ENCODE peak calls at places on chromosomes 4 and X, in ten cellular contexts. One of them, this sample, is unnamed.

GRCh38 chr4:186825069-186825468 is 101.4 kb upstream of the FAT1 start:
- DNase-seq in IMR-90: no peak
- DNase-seq in HFF-Myc: no peak
- DNase-seq in adipocyte: no peak
- DNase-seq in foreskin fibroblast: no peak
- DNase-seq in bronchial epithelial cell: no peak
- DNase-seq in HCT116: peak; percentile 82
- DNase-seq in AG09309: no peak
- DNase-seq in K562: no peak
- DNase-seq in Peyer's patch: no peak
- DNase-seq in this sample: no peak

GRCh38 chrX:12693754-12694153 is 97.5 kb upstream of the PRPS2 start:
- DNase-seq in HCT116: no peak
- DNase-seq in AG09309: no peak
- DNase-seq in bronchial epithelial cell: no peak
- DNase-seq in Peyer's patch: no peak
- DNase-seq in K562: no peak
- DNase-seq in IMR-90: no peak
- DNase-seq in foreskin fibroblast: no peak
- DNase-seq in HFF-Myc: no peak
- DNase-seq in adipocyte: no peak
- DNase-seq in this sample: no peak

GRCh38 chr4:123922847-123923246 is 526.3 kb downstream of the SPRY1 start:
- DNase-seq in Peyer's patch: no peak
- DNase-seq in HFF-Myc: no peak
- DNase-seq in AG09309: no peak
- DNase-seq in IMR-90: peak; percentile 2
- DNase-seq in bronchial epithelial cell: peak; percentile 45
- DNase-seq in foreskin fibroblast: no peak
- DNase-seq in HCT116: no peak
- DNase-seq in adipocyte: no peak
- DNase-seq in K562: no peak
- DNase-seq in this sample: no peak

GRCh38 chrX:10198254-10198653 is 41.5 kb downstream of the CLCN4 start:
- DNase-seq in HFF-Myc: no peak
- DNase-seq in bronchial epithelial cell: no peak
- DNase-seq in HCT116: no peak
- DNase-seq in K562: no peak
- DNase-seq in AG09309: peak; percentile 35
- DNase-seq in IMR-90: peak; percentile 79
- DNase-seq in adipocyte: no peak
- DNase-seq in Peyer's patch: no peak
- DNase-seq in foreskin fibroblast: peak; percentile 22
- DNase-seq in this sample: no peak

GRCh38 chr4:152106781-152107321 is 346.0 kb upstream of the GATB start:
- DNase-seq in Peyer's patch: no peak
- DNase-seq in IMR-90: no peak
- DNase-seq in K562: no peak
- DNase-seq in HFF-Myc: no peak
- DNase-seq in HCT116: no peak
- DNase-seq in bronchial epithelial cell: no peak
- DNase-seq in adipocyte: no peak
- DNase-seq in AG09309: no peak
- DNase-seq in foreskin fibroblast: no peak
- DNase-seq in this sample: no peak

GRCh38 chr4:14874990-14875389 is 127.3 kb upstream of the CPEB2 start:
- DNase-seq in Peyer's patch: no peak
- DNase-seq in IMR-90: no peak
- DNase-seq in K562: no peak
- DNase-seq in adipocyte: no peak
- DNase-seq in HFF-Myc: no peak
- DNase-seq in bronchial epithelial cell: no peak
- DNase-seq in foreskin fibroblast: no peak
- DNase-seq in AG09309: no peak
- DNase-seq in HCT116: no peak
- DNase-seq in this sample: no peak

GRCh38 chr4:172344266-172344772 is 531.1 kb downstream of the GALNTL6 start:
- DNase-seq in bronchial epithelial cell: no peak
- DNase-seq in HFF-Myc: no peak
- DNase-seq in foreskin fibroblast: no peak
- DNase-seq in adipocyte: peak; percentile 46
- DNase-seq in Peyer's patch: no peak
- DNase-seq in AG09309: no peak
- DNase-seq in IMR-90: no peak
- DNase-seq in HCT116: no peak
- DNase-seq in K562: no peak
- DNase-seq in this sample: no peak

GRCh38 chr4:5460106-5460801 is 248.1 kb downstream of the EVC2 start:
- DNase-seq in K562: peak; percentile 51
- DNase-seq in HCT116: peak; percentile 4
- DNase-seq in AG09309: no peak
- DNase-seq in bronchial epithelial cell: no peak
- DNase-seq in Peyer's patch: no peak
- DNase-seq in HFF-Myc: no peak
- DNase-seq in adipocyte: peak; percentile 63
- DNase-seq in IMR-90: peak; percentile 37
- DNase-seq in foreskin fibroblast: peak; percentile 4
- DNase-seq in this sample: no peak

DNA sequence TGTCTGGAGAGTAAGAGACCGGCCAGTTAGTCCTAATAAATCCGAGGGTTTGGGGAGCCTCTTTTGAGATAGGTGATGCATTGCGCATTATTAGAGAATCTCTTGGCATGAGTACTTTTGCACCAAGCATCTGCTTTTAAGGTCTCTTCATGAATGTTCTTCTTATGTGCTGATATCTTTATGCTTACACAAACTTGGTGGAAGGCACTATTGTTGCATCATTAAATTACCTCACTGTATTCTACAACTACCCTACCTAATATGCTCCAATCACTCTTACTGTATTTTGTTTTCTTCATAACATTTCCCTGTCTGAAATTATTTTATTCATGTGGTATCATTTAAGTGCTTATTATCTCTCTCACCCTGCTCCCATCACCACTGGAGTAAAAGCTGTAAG is 151.6 kb downstream of the PALLD start:
- DNase-seq in bronchial epithelial cell: no peak
- DNase-seq in Peyer's patch: no peak
- DNase-seq in HCT116: no peak
- DNase-seq in K562: no peak
- DNase-seq in AG09309: no peak
- DNase-seq in IMR-90: no peak
- DNase-seq in HFF-Myc: no peak
- DNase-seq in adipocyte: no peak
- DNase-seq in foreskin fibroblast: no peak
- DNase-seq in this sample: no peak
- H3K4me3 ChIP-seq in bronchial epithelial cell: no peak overlapping the region
- H3K4me3 ChIP-seq in Peyer's patch: no peak overlapping the region
- H3K4me3 ChIP-seq in HCT116: no peak overlapping the region
- H3K4me3 ChIP-seq in K562: no peak overlapping the region
- H3K4me3 ChIP-seq in AG09309: no peak overlapping the region
- H3K4me3 ChIP-seq in IMR-90: no peak overlapping the region
- H3K4me3 ChIP-seq in HFF-Myc: no peak overlapping the region
- H3K4me3 ChIP-seq in adipocyte: no peak overlapping the region
- H3K4me3 ChIP-seq in foreskin fibroblast: no peak overlapping the region
- H3K4me3 ChIP-seq in this sample: no peak overlapping the region

GRCh38 chr4:86977621-86978184 is 42.9 kb downstream of the AFF1 start:
- DNase-seq in foreskin fibroblast: peak; percentile 80
- DNase-seq in AG09309: no peak
- DNase-seq in HCT116: peak; percentile 73
- DNase-seq in HFF-Myc: no peak
- DNase-seq in Peyer's patch: peak; percentile 81
- DNase-seq in IMR-90: peak; percentile 76
- DNase-seq in adipocyte: peak; percentile 50
- DNase-seq in bronchial epithelial cell: peak; percentile 99
- DNase-seq in K562: no peak
- DNase-seq in this sample: no peak

GRCh38 chr4:86975927-86976326 is 41.1 kb downstream of the AFF1 start:
- DNase-seq in Peyer's patch: no peak
- DNase-seq in bronchial epithelial cell: no peak
- DNase-seq in adipocyte: no peak
- DNase-seq in IMR-90: no peak
- DNase-seq in HCT116: no peak
- DNase-seq in K562: no peak
- DNase-seq in HFF-Myc: no peak
- DNase-seq in AG09309: no peak
- DNase-seq in foreskin fibroblast: no peak
- DNase-seq in this sample: no peak

GRCh38 chr4:86978709-86979108 is 43.9 kb downstream of the AFF1 start:
- DNase-seq in IMR-90: no peak
- DNase-seq in Peyer's patch: no peak
- DNase-seq in foreskin fibroblast: no peak
- DNase-seq in HFF-Myc: no peak
- DNase-seq in AG09309: no peak
- DNase-seq in HCT116: no peak
- DNase-seq in adipocyte: no peak
- DNase-seq in bronchial epithelial cell: no peak
- DNase-seq in K562: no peak
- DNase-seq in this sample: no peak

GRCh38 chr4:86974481-86975050 is 39.8 kb downstream of the AFF1 start:
- DNase-seq in IMR-90: no peak
- DNase-seq in adipocyte: peak; percentile 62
- DNase-seq in foreskin fibroblast: no peak
- DNase-seq in AG09309: no peak
- DNase-seq in HFF-Myc: no peak
- DNase-seq in HCT116: no peak
- DNase-seq in bronchial epithelial cell: no peak
- DNase-seq in Peyer's patch: no peak
- DNase-seq in K562: no peak
- DNase-seq in this sample: no peak

DNA sequence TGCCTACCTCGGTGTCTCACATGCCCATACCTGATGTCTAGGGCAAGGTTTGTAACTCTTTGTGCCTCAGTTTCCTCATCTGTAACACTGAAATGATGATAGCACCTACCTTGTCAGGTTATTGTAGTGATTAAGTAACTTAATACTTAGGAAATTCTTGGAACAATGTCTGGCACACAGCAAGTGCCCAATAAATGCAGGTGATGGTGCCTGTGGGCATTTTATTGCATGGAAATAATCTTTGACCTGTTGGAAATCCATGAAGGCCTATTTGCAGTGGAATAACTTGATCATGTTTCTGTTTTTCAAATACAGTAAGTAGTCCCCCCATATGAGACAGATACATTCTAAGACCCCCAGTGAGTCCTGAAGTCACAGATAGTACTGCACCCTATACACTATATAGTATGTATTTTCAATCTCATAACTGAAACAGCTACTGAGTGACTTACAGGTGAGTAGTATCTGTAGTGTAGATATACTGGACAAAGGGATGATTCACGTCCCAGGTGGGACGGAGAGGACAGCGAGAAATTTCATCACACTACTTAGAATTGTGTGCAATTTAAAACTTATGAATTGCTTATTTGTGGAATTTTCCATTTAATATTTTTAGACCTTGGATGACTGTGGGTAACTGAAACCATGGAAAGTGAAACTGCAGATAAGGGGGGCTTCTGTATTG is 42.1 kb downstream of the AFF1 start:
- DNase-seq in adipocyte: no peak
- DNase-seq in bronchial epithelial cell: peak; percentile 84
- DNase-seq in foreskin fibroblast: no peak
- DNase-seq in HCT116: no peak
- DNase-seq in IMR-90: no peak
- DNase-seq in AG09309: no peak
- DNase-seq in Peyer's patch: no peak
- DNase-seq in K562: no peak
- DNase-seq in HFF-Myc: no peak
- DNase-seq in this sample: no peak
- H3K4me3 ChIP-seq in adipocyte: no peak overlapping the region
- H3K4me3 ChIP-seq in bronchial epithelial cell: no peak overlapping the region
- H3K4me3 ChIP-seq in foreskin fibroblast: no peak overlapping the region
- H3K4me3 ChIP-seq in HCT116: no peak overlapping the region
- H3K4me3 ChIP-seq in IMR-90: no peak overlapping the region
- H3K4me3 ChIP-seq in AG09309: no peak overlapping the region
- H3K4me3 ChIP-seq in Peyer's patch: no peak overlapping the region
- H3K4me3 ChIP-seq in K562: no peak overlapping the region
- H3K4me3 ChIP-seq in HFF-Myc: no peak overlapping the region
- H3K4me3 ChIP-seq in this sample: no peak overlapping the region

GRCh38 chrX:153225438-153226098 is 46.5 kb downstream of the MAGEA1 start:
- DNase-seq in HCT116: no peak
- DNase-seq in K562: no peak
- DNase-seq in adipocyte: no peak
- DNase-seq in foreskin fibroblast: no peak
- DNase-seq in HFF-Myc: no peak
- DNase-seq in bronchial epithelial cell: no peak
- DNase-seq in Peyer's patch: no peak
- DNase-seq in AG09309: no peak
- DNase-seq in IMR-90: no peak
- DNase-seq in this sample: no peak

DNA sequence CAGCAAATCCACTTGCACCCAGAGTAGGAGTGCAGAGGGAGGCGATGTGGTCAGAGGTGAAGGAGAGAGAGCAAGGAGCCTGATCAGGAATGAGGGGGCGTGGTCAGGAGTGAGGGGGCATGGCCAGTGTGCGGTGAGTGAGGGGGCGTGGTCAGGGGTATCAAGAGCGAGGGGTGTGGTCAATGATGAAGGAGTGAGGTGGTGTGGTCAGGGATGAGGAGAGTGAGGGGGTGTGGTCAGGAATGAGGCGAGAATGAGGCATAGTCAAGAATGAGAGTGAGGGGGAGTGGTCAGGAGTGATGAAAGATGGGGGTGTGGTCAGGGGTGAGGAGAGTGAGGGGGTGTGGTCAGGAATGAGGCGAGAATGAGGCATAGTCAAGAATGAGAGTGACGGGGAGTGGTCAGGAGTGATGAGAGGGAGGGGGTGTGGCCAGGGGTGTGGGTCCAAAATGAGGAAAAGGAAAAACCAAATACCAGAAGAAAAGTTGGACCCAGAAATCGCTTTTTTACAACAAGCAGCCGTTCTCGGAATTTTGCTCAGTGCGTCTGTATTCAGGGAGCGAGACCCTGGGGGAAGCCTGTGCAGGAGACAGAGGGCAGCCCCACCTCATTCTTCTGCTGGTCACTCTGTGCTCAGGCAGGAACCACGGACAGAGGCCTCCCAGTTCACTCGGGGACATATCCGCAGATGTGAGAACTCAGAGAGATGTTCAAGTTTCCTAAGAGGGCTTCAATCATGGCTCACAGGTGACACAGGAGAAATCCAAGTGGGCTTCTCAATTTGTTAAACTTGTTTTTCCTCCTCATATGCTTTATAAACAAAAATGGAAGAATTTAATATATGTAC is 47.5 kb downstream of the MAGEA1 start:
- DNase-seq in K562: peak; percentile 95
- DNase-seq in Peyer's patch: no peak
- DNase-seq in HFF-Myc: peak; percentile 27
- DNase-seq in AG09309: no peak
- DNase-seq in HCT116: peak; percentile 67
- DNase-seq in IMR-90: peak; percentile 2
- DNase-seq in bronchial epithelial cell: peak; percentile 91
- DNase-seq in foreskin fibroblast: peak; percentile 69
- DNase-seq in adipocyte: peak; percentile 12
- DNase-seq in this sample: no peak
- H3K4me3 ChIP-seq in K562: peak overlapping the region; percentile 40
- H3K4me3 ChIP-seq in Peyer's patch: no peak overlapping the region
- H3K4me3 ChIP-seq in HFF-Myc: no peak overlapping the region
- H3K4me3 ChIP-seq in AG09309: no peak overlapping the region
- H3K4me3 ChIP-seq in HCT116: no peak overlapping the region
- H3K4me3 ChIP-seq in IMR-90: no peak overlapping the region
- H3K4me3 ChIP-seq in bronchial epithelial cell: peak overlapping the region; percentile 13
- H3K4me3 ChIP-seq in foreskin fibroblast: no peak overlapping the region
- H3K4me3 ChIP-seq in adipocyte: peak overlapping the region; percentile 42
- H3K4me3 ChIP-seq in this sample: no peak overlapping the region

DNA sequence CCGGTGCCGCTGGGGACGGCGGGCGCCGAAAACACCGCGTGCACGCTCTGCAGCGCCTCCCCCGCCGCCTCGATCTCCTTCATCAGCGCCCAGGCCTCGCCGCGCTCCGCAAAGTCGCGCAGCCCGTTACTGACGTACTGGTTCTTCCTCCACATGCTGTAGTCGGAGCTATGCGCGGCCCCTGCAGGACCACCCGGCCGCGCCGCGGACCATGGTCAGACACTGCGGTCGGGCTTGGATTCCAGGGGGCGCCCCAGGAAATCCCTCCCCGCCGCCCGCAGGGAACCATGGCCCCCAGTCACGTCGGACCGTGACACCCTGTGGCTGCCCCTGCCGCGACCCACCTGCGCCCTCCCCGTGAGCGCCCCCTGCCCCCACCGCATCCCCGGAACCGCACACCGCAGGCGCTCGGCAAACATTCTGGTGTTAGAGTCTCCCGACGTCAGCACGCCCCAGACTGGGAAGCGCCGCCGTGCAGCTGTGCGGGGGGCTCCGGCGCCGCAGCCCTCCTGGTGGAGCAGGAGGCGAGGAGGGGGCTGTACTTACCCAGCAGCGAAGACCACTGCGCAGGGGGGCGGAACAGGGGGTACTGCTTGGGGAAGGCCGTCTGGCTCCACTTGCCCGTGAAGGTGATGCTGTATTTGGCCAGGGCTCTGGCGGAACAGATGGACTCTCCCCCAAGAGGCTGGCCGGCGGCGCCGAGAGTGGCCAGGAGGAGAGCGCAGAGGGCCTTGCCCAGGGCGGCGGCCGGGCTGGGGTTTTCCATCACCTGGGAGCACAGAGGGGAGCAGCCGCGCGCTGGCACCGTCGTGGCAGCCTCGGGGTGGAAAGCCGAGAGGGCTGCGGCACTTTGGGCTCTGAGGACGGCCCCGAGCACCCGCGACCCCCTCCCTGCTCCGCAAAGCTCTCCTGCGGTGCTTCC is 816 bp downstream of the SPON2 start:
- DNase-seq in Peyer's patch: peak; percentile 72
- DNase-seq in K562: no peak
- DNase-seq in bronchial epithelial cell: no peak
- DNase-seq in AG09309: no peak
- DNase-seq in foreskin fibroblast: no peak
- DNase-seq in IMR-90: no peak
- DNase-seq in HCT116: no peak
- DNase-seq in adipocyte: no peak
- DNase-seq in HFF-Myc: no peak
- DNase-seq in this sample: no peak
- H3K4me3 ChIP-seq in Peyer's patch: peak overlapping the region; percentile 56
- H3K4me3 ChIP-seq in K562: no peak overlapping the region
- H3K4me3 ChIP-seq in bronchial epithelial cell: no peak overlapping the region
- H3K4me3 ChIP-seq in AG09309: peak overlapping the region; percentile 28
- H3K4me3 ChIP-seq in foreskin fibroblast: peak overlapping the region; percentile 59
- H3K4me3 ChIP-seq in IMR-90: peak overlapping the region; percentile 43
- H3K4me3 ChIP-seq in HCT116: no peak overlapping the region
- H3K4me3 ChIP-seq in adipocyte: peak overlapping the region; percentile 80
- H3K4me3 ChIP-seq in HFF-Myc: peak overlapping the region; percentile 36
- H3K4me3 ChIP-seq in this sample: peak overlapping the region; percentile 57